ENCODE peak calls at places on chromosomes 12 and 14, in five cellular contexts. One of them, this sample, is unnamed.

GRCh38 chr12:509494-509893 is 49.8 kb downstream of the B4GALNT3 start:
- DNase-seq in NCI-H2081: no peak
- DNase-seq in stimulated activated CD8-positive, alpha-beta memory T cell treated with anti-CD3 and anti-CD28 coated beads, Interleukin-12 subunit alpha, Interleukin-12 subunit beta, amount 100 ng/mL, for 1 hour: no peak
- DNase-seq in EL: peak
- DNase-seq in transverse colon: peak
- DNase-seq in this sample: no peak

GRCh38 chr12:79685068-79685467 is 5.7 kb downstream of the PAWR start:
- DNase-seq in NCI-H2081: no peak
- DNase-seq in stimulated activated CD8-positive, alpha-beta memory T cell treated with anti-CD3 and anti-CD28 coated beads, Interleukin-12 subunit alpha, Interleukin-12 subunit beta, amount 100 ng/mL, for 1 hour: no peak
- DNase-seq in EL: peak
- DNase-seq in transverse colon: no peak
- DNase-seq in this sample: no peak

GRCh38 chr12:87413784-87414183 is 615.4 kb downstream of the C12orf50 start:
- DNase-seq in NCI-H2081: no peak
- DNase-seq in stimulated activated CD8-positive, alpha-beta memory T cell treated with anti-CD3 and anti-CD28 coated beads, Interleukin-12 subunit alpha, Interleukin-12 subunit beta, amount 100 ng/mL, for 1 hour: no peak
- DNase-seq in EL: peak
- DNase-seq in transverse colon: no peak
- DNase-seq in this sample: no peak

GRCh38 chr14:85530626-85531025 is 682 bp downstream of the FLRT2 start:
- DNase-seq in NCI-H2081: no peak
- DNase-seq in stimulated activated CD8-positive, alpha-beta memory T cell treated with anti-CD3 and anti-CD28 coated beads, Interleukin-12 subunit alpha, Interleukin-12 subunit beta, amount 100 ng/mL, for 1 hour: no peak
- DNase-seq in EL: no peak
- DNase-seq in transverse colon: no peak
- DNase-seq in this sample: no peak

GRCh38 chr12:123516221-123516780 is 17.2 kb downstream of the RILPL1 start:
- DNase-seq in NCI-H2081: no peak
- DNase-seq in stimulated activated CD8-positive, alpha-beta memory T cell treated with anti-CD3 and anti-CD28 coated beads, Interleukin-12 subunit alpha, Interleukin-12 subunit beta, amount 100 ng/mL, for 1 hour: no peak
- DNase-seq in EL: no peak
- DNase-seq in transverse colon: no peak
- DNase-seq in this sample: no peak

GRCh38 chr14:91146661-91147060 is 32.8 kb downstream of the DGLUCY start:
- DNase-seq in NCI-H2081: no peak
- DNase-seq in stimulated activated CD8-positive, alpha-beta memory T cell treated with anti-CD3 and anti-CD28 coated beads, Interleukin-12 subunit alpha, Interleukin-12 subunit beta, amount 100 ng/mL, for 1 hour: no peak
- DNase-seq in EL: no peak
- DNase-seq in transverse colon: no peak
- DNase-seq in this sample: no peak

GRCh38 chr14:21913759-21914158 is 240.1 kb upstream of the OR4E1 start:
- DNase-seq in NCI-H2081: peak
- DNase-seq in stimulated activated CD8-positive, alpha-beta memory T cell treated with anti-CD3 and anti-CD28 coated beads, Interleukin-12 subunit alpha, Interleukin-12 subunit beta, amount 100 ng/mL, for 1 hour: peak
- DNase-seq in EL: peak
- DNase-seq in transverse colon: peak
- DNase-seq in this sample: peak

GRCh38 chr12:6626654-6627283 is 9.0 kb downstream of the LPAR5 start:
- DNase-seq in NCI-H2081: no peak
- DNase-seq in stimulated activated CD8-positive, alpha-beta memory T cell treated with anti-CD3 and anti-CD28 coated beads, Interleukin-12 subunit alpha, Interleukin-12 subunit beta, amount 100 ng/mL, for 1 hour: no peak
- DNase-seq in EL: no peak
- DNase-seq in transverse colon: no peak
- DNase-seq in this sample: no peak

GRCh38 chr12:20220339-20220738 is 148.0 kb upstream of the PDE3A start:
- DNase-seq in NCI-H2081: peak
- DNase-seq in stimulated activated CD8-positive, alpha-beta memory T cell treated with anti-CD3 and anti-CD28 coated beads, Interleukin-12 subunit alpha, Interleukin-12 subunit beta, amount 100 ng/mL, for 1 hour: no peak
- DNase-seq in EL: peak
- DNase-seq in transverse colon: no peak
- DNase-seq in this sample: no peak

GRCh38 chr12:946656-947055 is 2.8 kb downstream of the RAD52 start:
- DNase-seq in NCI-H2081: no peak
- DNase-seq in stimulated activated CD8-positive, alpha-beta memory T cell treated with anti-CD3 and anti-CD28 coated beads, Interleukin-12 subunit alpha, Interleukin-12 subunit beta, amount 100 ng/mL, for 1 hour: no peak
- DNase-seq in EL: peak
- DNase-seq in transverse colon: no peak
- DNase-seq in this sample: no peak

GRCh38 chr12:27220057-27220987 is 23.8 kb upstream of the STK38L start:
- DNase-seq in NCI-H2081: no peak
- DNase-seq in stimulated activated CD8-positive, alpha-beta memory T cell treated with anti-CD3 and anti-CD28 coated beads, Interleukin-12 subunit alpha, Interleukin-12 subunit beta, amount 100 ng/mL, for 1 hour: no peak
- DNase-seq in EL: no peak
- DNase-seq in transverse colon: no peak
- DNase-seq in this sample: no peak

GRCh38 chr14:72907886-72908285 is 14.0 kb upstream of the DPF3 start:
- DNase-seq in NCI-H2081: no peak
- DNase-seq in stimulated activated CD8-positive, alpha-beta memory T cell treated with anti-CD3 and anti-CD28 coated beads, Interleukin-12 subunit alpha, Interleukin-12 subunit beta, amount 100 ng/mL, for 1 hour: no peak
- DNase-seq in EL: peak
- DNase-seq in transverse colon: no peak
- DNase-seq in this sample: no peak

GRCh38 chr14:58082011-58082410 is 70.0 kb downstream of the ARMH4 start:
- DNase-seq in NCI-H2081: no peak
- DNase-seq in stimulated activated CD8-positive, alpha-beta memory T cell treated with anti-CD3 and anti-CD28 coated beads, Interleukin-12 subunit alpha, Interleukin-12 subunit beta, amount 100 ng/mL, for 1 hour: no peak
- DNase-seq in EL: peak
- DNase-seq in transverse colon: no peak
- DNase-seq in this sample: no peak

GRCh38 chr14:89091781-89092180 is 267.3 kb downstream of the TTC8 start:
- DNase-seq in NCI-H2081: no peak
- DNase-seq in stimulated activated CD8-positive, alpha-beta memory T cell treated with anti-CD3 and anti-CD28 coated beads, Interleukin-12 subunit alpha, Interleukin-12 subunit beta, amount 100 ng/mL, for 1 hour: no peak
- DNase-seq in EL: no peak
- DNase-seq in transverse colon: no peak
- DNase-seq in this sample: no peak

GRCh38 chr14:90533591-90534021 is 136.8 kb downstream of the CALM1 start:
- DNase-seq in NCI-H2081: no peak
- DNase-seq in stimulated activated CD8-positive, alpha-beta memory T cell treated with anti-CD3 and anti-CD28 coated beads, Interleukin-12 subunit alpha, Interleukin-12 subunit beta, amount 100 ng/mL, for 1 hour: no peak
- DNase-seq in EL: peak
- DNase-seq in transverse colon: no peak
- DNase-seq in this sample: no peak

GRCh38 chr12:11787437-11787836 is 138.0 kb downstream of the ETV6 start:
- DNase-seq in NCI-H2081: no peak
- DNase-seq in stimulated activated CD8-positive, alpha-beta memory T cell treated with anti-CD3 and anti-CD28 coated beads, Interleukin-12 subunit alpha, Interleukin-12 subunit beta, amount 100 ng/mL, for 1 hour: no peak
- DNase-seq in EL: no peak
- DNase-seq in transverse colon: no peak
- DNase-seq in this sample: no peak

This sample was measured in activated B cell treated with CpG ODN at 0.5 μM for 24 hours.